ENCODE peak calls at places on chromosome 2, in five cellular contexts. W is stimulated activated naive CD8-positive, alpha-beta T cell treated with anti-CD3 and anti-CD28 coated beads, Interleukin-15, Interleukin-2, amounts not matched to agents 100 U/mL and 50 U/mL, for 24 hours; Q is cardiac fibroblast; B is activated CD8-positive, alpha-beta memory T cell treated with anti-CD3 and anti-CD28 coated beads, Interleukin-2, amount 10 ng/mL, durations not matched to agents 7 days and 5 days; C is NCI-H1105. V is an unnamed sample.

GRCh38 chr2:150335596-150335995 is 151.9 kb downstream of the RND3 start:
- DNase-seq in Q (no peak), W (no peak), B (no peak), C (no peak), V (no peak)

GRCh38 chr2:128754246-128754724 is 435.6 kb upstream of the HS6ST1 start:
- DNase-seq in C (no peak), B (peak; percentile 66), Q (no peak), W (peak; percentile 12), V (no peak)

GRCh38 chr2:203225423-203226039 is 13.3 kb upstream of the CYP20A1 start:
- DNase-seq in B (no peak), Q (peak; percentile 41), W (peak; percentile 18), C (no peak), V (no peak)

GRCh38 chr2:180722551-180723239 is 257.7 kb upstream of the UBE2E3 start:
- DNase-seq in Q (peak; percentile 80), W (no peak), B (no peak), C (no peak), V (no peak)

GRCh38 chr2:54429055-54429454 is 27.1 kb upstream of the SPTBN1 start:
- DNase-seq in Q (no peak), W (no peak), C (no peak), B (no peak), V (no peak)

GRCh38 chr2:54613794-54614257 is 109.6 kb upstream of the EML6 start:
- DNase-seq in C (no peak), Q (peak; percentile 87), B (no peak), W (no peak), V (no peak)

GRCh38 chr2:60262178-60262577 is 291.3 kb downstream of the BCL11A start:
- DNase-seq in C (peak; percentile 38), W (no peak), B (no peak), Q (no peak), V (no peak)

GRCh38 chr2:20544093-20544747 is 97.3 kb downstream of the RHOB start:
- DNase-seq in Q (no peak), B (no peak), C (no peak), W (no peak), V (no peak)

GRCh38 chr2:66013456-66013855 is 421.5 kb upstream of the MEIS1 start:
- DNase-seq in C (no peak), Q (peak; percentile 8), W (no peak), B (no peak), V (no peak)

GRCh38 chr2:64730551-64731305 is 77.0 kb upstream of the SERTAD2 start:
- DNase-seq in C (peak; percentile 90), B (peak; percentile 68), W (peak; percentile 35), Q (peak; percentile 80), V (peak; percentile 11)

GRCh38 chr2:108347786-108348185 is 30.0 kb upstream of the SULT1C4 start:
- DNase-seq in B (no peak), C (no peak), W (no peak), Q (no peak), V (no peak)

GRCh38 chr2:45780541-45781463 is 129.3 kb downstream of the PRKCE start:
- DNase-seq in W (no peak), C (no peak), B (no peak), Q (no peak), V (no peak)

GRCh38 chr2:180442860-180443644 is 436.0 kb upstream of the CWC22 start:
- DNase-seq in Q (no peak), C (no peak), W (no peak), B (no peak), V (no peak)

GRCh38 chr2:18373664-18374063 is 186.8 kb downstream of the RDH14 start:
- DNase-seq in W (no peak), Q (no peak), B (no peak), C (no peak), V (no peak)

GRCh38 chr2:38416296-38417036 is 39.4 kb upstream of the ATL2 start:
- DNase-seq in B (no peak), W (no peak), Q (no peak), C (no peak), V (no peak)

GRCh38 chr2:46187112-46187618 is 110.0 kb upstream of the EPAS1 start:
- DNase-seq in Q (peak; percentile 70), W (peak; percentile 32), C (no peak), B (peak; percentile 61), V (no peak)

GRCh38 chr2:240919161-240919781 is 13.1 kb downstream of the CROCC2 start:
- DNase-seq in W (peak; percentile 0), C (no peak), Q (no peak), B (no peak), V (no peak)

GRCh38 chr2:8238521-8239230 is 443.2 kb upstream of the ID2 start:
- DNase-seq in Q (no peak), B (no peak), C (no peak), W (no peak), V (no peak)

GRCh38 chr2:190582761-190583506 is 48.4 kb upstream of the NEMP2 start:
- DNase-seq in B (no peak), W (no peak), C (no peak), Q (no peak), V (no peak)

GRCh38 chr2:200089040-200089755 is 133.8 kb downstream of the MAIP1 start:
- DNase-seq in B (no peak), Q (peak; percentile 25), C (no peak), W (no peak), V (no peak)

GRCh38 chr2:41932241-41933034 is 115.4 kb upstream of the PKDCC start:
- DNase-seq in Q (peak; percentile 46), C (no peak), B (no peak), W (no peak), V (no peak)

GRCh38 chr2:96768083-96768561 is 7.4 kb downstream of the CNNM4 start:
- DNase-seq in C (no peak), B (no peak), Q (no peak), W (no peak), V (no peak)

GRCh38 chr2:71706121-71706520 is 252.8 kb downstream of the DYSF start:
- DNase-seq in Q (no peak), C (no peak), B (no peak), W (no peak), V (no peak)

GRCh38 chr2:159009940-159010339 is 41.5 kb downstream of the TANC1 start:
- DNase-seq in W (no peak), C (no peak), Q (no peak), B (no peak), V (no peak)

V was measured in thoracic aorta.